ENCODE peak calls at places on chromosomes 11 and 22, in eight cellular contexts. A is stimulated activated CD4-positive, alpha-beta T cell treated with anti-CD3 and anti-CD28 coated beads, Interleukin-4, amount 100 ng/mL, for 1 hour; Q is tibial artery; J is NCI-H187 treated with DMSO at 0.1 percent for 48 hours; K is GF-D8; X is NCI-H1092 treated with DMSO at 0.1 percent for 48 hours; P is stimulated activated naive CD8-positive, alpha-beta T cell treated with anti-CD3 and anti-CD28 coated beads, Interleukin-15, amount 100 ng/mL, for 72 hours; Y is NCI-H748 treated with DMSO at 0.1 percent for 48 hours. R is an unnamed sample.

GRCh38 chr11:6617315-6617781 is 1.9 kb downstream of the TPP1 start:
- DNase-seq in A (no peak), Q (no peak), J (no peak), K (peak), X (no peak), P (no peak), Y (no peak), R (no peak)

GRCh38 chr11:113773092-113773415 is 438 bp downstream of the ZW10 start:
- DNase-seq in A (no peak), Q (peak), J (no peak), K (no peak), X (peak), P (no peak), Y (no peak), R (peak)

GRCh38 chr22:19176732-19177131 is 1.8 kb downstream of the SLC25A1 start:
- DNase-seq in A (no peak), Q (no peak), J (no peak), K (no peak), X (no peak), P (no peak), Y (no peak), R (no peak)

GRCh38 chr11:105862736-105863367 is 159.2 kb downstream of the MSANTD4 start:
- DNase-seq in A (no peak), Q (no peak), J (no peak), K (peak), X (peak), P (no peak), Y (peak), R (peak)

GRCh38 chr22:46553189-46553588 is 15.8 kb upstream of the CELSR1 start:
- DNase-seq in A (no peak), Q (no peak), J (no peak), K (no peak), X (no peak), P (no peak), Y (no peak), R (no peak)

GRCh38 chr11:121521145-121522042 is 68.6 kb upstream of the SORL1-AS1 start:
- DNase-seq in A (no peak), Q (no peak), J (no peak), K (no peak), X (no peak), P (no peak), Y (no peak), R (no peak)

GRCh38 chr22:40510965-40511364 is 125.6 kb downstream of the MRTFA start:
- DNase-seq in A (no peak), Q (no peak), J (no peak), K (no peak), X (no peak), P (no peak), Y (no peak), R (no peak)

GRCh38 chr11:111671383-111671782 is 69.1 kb downstream of the SIK2 start:
- DNase-seq in A (no peak), Q (no peak), J (no peak), K (no peak), X (no peak), P (no peak), Y (no peak), R (no peak)

GRCh38 chr11:105236631-105237030 is 97.1 kb upstream of the CARD18 start:
- DNase-seq in A (no peak), Q (no peak), J (no peak), K (no peak), X (no peak), P (no peak), Y (no peak), R (peak)

GRCh38 chr11:27291302-27291889 is 71.6 kb downstream of the CCDC34 start:
- DNase-seq in A (no peak), Q (no peak), J (no peak), K (no peak), X (no peak), P (no peak), Y (no peak), R (no peak)

GRCh38 chr11:6576471-6577373 is 26.7 kb downstream of the RRP8 start:
- DNase-seq in A (no peak), Q (no peak), J (no peak), K (no peak), X (peak), P (no peak), Y (no peak), R (peak)

GRCh38 chr11:87239001-87239400 is 201.3 kb downstream of the TMEM135 start:
- DNase-seq in A (no peak), Q (no peak), J (no peak), K (no peak), X (no peak), P (no peak), Y (no peak), R (peak)

GRCh38 chr22:24414984-24415945 is 12.1 kb upstream of the ADORA2A start:
- DNase-seq in A (no peak), Q (no peak), J (no peak), K (no peak), X (no peak), P (no peak), Y (no peak), R (no peak)

GRCh38 chr22:21444701-21445436 is 22.3 kb upstream of the TMEM191C start:
- DNase-seq in A (no peak), Q (peak), J (no peak), K (no peak), X (no peak), P (peak), Y (no peak), R (no peak)

R was measured in astrocyte of the hippocampus.